ENCODE peak calls at places on chromosome 2, in five cellular contexts. One of them, this sample, is unnamed. For H3K36me3, the result is how much of the 10 kb centered on the place peaks cover.

GRCh38 chr2:16413257-16413656 is 252.4 kb downstream of the CYRIA start:
- DNase-seq in PC-3: no peak
- DNase-seq in Karpas-422: no peak
- DNase-seq in kidney: no peak
- DNase-seq in GM12878: no peak
- DNase-seq in this sample: no peak

GRCh38 chr2:46095821-46096220 is 201.4 kb upstream of the EPAS1 start:
- DNase-seq in GM12878: no peak
- DNase-seq in Karpas-422: no peak
- DNase-seq in kidney: no peak
- DNase-seq in PC-3: no peak
- DNase-seq in this sample: no peak

GRCh38 chr2:234172066-234172465 is 121.6 kb downstream of the SPP2 start:
- DNase-seq in Karpas-422: no peak
- DNase-seq in kidney: no peak
- DNase-seq in GM12878: no peak
- DNase-seq in PC-3: no peak
- DNase-seq in this sample: no peak

GRCh38 chr2:56534321-56534720 is 350.5 kb downstream of the CCDC85A start:
- DNase-seq in kidney: no peak
- DNase-seq in Karpas-422: no peak
- DNase-seq in GM12878: no peak
- DNase-seq in PC-3: no peak
- DNase-seq in this sample: no peak

GRCh38 chr2:202450785-202451184 is 74.7 kb downstream of the BMPR2 start:
- DNase-seq in kidney: no peak
- DNase-seq in PC-3: no peak
- DNase-seq in GM12878: no peak
- DNase-seq in Karpas-422: no peak
- DNase-seq in this sample: no peak

GRCh38 chr2:212237350-212238095 is 301.1 kb downstream of the ERBB4 start:
- DNase-seq in kidney: no peak
- DNase-seq in Karpas-422: no peak
- DNase-seq in GM12878: no peak
- DNase-seq in PC-3: no peak
- DNase-seq in this sample: no peak

GRCh38 chr2:9229470-9229820 is 22.8 kb downstream of the ASAP2 start:
- DNase-seq in Karpas-422: no peak
- DNase-seq in GM12878: no peak
- DNase-seq in kidney: peak
- DNase-seq in PC-3: no peak
- DNase-seq in this sample: no peak

GRCh38 chr2:226354434-226354833 is 445.2 kb downstream of the IRS1 start:
- DNase-seq in kidney: no peak
- DNase-seq in Karpas-422: no peak
- DNase-seq in PC-3: no peak
- DNase-seq in GM12878: no peak
- DNase-seq in this sample: no peak

GRCh38 chr2:1269812-1270211 is 143.5 kb upstream of the TPO start:
- DNase-seq in GM12878: no peak
- DNase-seq in kidney: no peak
- DNase-seq in Karpas-422: no peak
- DNase-seq in PC-3: no peak
- DNase-seq in this sample: no peak

GRCh38 chr2:219722276-219722883 is 95.0 kb downstream of the SLC4A3 start:
- DNase-seq in kidney: no peak
- DNase-seq in PC-3: peak
- DNase-seq in GM12878: no peak
- DNase-seq in Karpas-422: no peak
- DNase-seq in this sample: no peak

GRCh38 chr2:1694371-1695271 is 49.7 kb downstream of the PXDN start:
- DNase-seq in kidney: no peak
- DNase-seq in GM12878: no peak
- DNase-seq in PC-3: no peak
- DNase-seq in Karpas-422: no peak
- DNase-seq in this sample: no peak

GRCh38 chr2:173658946-173659371 is 304.3 kb downstream of the CDCA7 start:
- DNase-seq in kidney: no peak
- DNase-seq in PC-3: peak
- DNase-seq in GM12878: no peak
- DNase-seq in Karpas-422: no peak
- DNase-seq in this sample: no peak

DNA sequence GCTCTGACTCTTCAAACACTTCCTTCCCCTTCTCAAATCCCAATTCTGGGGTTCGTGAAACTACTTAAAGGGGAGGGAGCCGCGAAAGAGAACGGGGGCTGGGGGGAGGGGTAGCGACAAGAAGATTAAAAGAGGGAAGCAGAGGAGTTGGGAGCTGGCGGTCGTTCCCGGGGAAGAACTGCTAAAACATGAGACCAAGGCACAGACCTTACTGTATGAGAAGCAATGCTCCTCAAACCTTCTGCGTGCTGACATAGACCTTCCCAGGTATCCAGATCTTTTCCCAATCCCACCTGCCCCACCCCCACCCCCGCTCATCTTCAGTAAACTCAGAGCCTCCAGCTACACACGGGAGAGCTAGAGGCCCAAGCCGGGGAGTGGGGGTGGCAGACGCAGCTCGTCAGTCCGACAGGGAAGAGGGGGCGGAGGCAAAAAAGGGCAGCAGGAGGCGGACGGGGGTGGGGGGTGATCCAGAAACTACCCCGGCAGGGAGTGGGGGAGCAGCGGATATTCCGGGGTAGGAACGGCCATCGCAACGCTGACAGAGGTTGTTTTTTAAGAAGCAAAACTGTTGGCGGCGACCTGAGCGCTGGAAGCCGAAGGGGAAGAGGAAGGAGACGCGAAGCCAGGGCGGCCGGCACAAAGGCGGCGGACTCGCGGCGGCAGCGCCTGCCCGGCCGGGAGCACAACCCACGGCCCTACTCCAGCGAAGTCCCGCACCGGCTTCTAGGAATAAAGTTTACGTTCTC is 987 bp downstream of the BAZ2B start:
- DNase-seq in GM12878: peak
- DNase-seq in kidney: peak
- DNase-seq in Karpas-422: peak
- DNase-seq in PC-3: peak
- DNase-seq in this sample: peak
- H3K9ac ChIP-seq in GM12878: peak
- H3K9ac ChIP-seq in kidney: peak
- H3K9ac ChIP-seq in Karpas-422: peak
- H3K9ac ChIP-seq in PC-3: peak
- H3K9ac ChIP-seq in this sample: peak

DNA sequence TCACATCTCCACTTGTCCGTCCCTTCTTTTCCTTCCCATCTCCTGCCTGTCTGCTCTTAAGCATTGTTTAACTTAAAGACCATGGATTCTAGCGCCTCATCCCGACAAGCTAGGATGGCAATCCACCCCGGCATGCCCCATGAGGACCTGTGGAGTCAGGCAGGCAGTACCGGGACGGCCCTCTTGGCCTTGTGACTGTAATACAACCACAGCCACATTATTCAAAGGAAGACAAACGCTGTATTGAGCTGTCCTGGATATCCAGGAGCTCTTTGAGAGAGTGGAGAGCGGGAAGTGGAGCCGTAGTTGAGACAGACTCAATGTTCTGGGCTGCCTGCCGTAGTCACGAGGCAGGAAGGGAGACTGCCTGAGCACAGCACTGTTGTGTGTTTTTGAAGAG is 929.9 kb upstream of the CNTNAP5 start:
- DNase-seq in kidney: no peak
- DNase-seq in PC-3: no peak
- DNase-seq in GM12878: no peak
- DNase-seq in Karpas-422: no peak
- DNase-seq in this sample: no peak
- H3K36me3 ChIP-seq in kidney: under half
- H3K36me3 ChIP-seq in PC-3: under half
- H3K36me3 ChIP-seq in GM12878: under half
- H3K36me3 ChIP-seq in Karpas-422: under half
- H3K36me3 ChIP-seq in this sample: under half

DNA sequence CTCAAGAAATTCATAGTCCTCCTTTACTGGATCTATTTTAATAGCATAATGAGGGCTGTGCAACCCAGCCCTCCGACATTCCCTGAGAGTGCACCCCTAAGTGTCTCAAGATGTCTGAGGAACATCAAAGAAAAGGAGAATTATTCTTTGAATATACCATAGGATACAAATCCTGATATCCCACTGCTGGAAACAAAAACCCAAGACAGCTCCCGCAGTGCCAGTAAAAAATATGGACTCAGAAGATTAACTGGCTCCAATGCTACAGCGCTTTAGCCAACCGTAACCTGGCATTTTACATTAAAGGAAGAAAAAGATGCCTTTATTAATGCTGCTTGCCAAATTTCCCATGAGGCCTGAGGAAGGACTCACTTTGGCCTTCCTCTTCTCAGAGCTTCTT is 168.4 kb downstream of the TTC32 start:
- DNase-seq in GM12878: no peak
- DNase-seq in Karpas-422: no peak
- DNase-seq in PC-3: no peak
- DNase-seq in kidney: no peak
- DNase-seq in this sample: no peak
- H3K9ac ChIP-seq in GM12878: no peak
- H3K9ac ChIP-seq in Karpas-422: no peak
- H3K9ac ChIP-seq in PC-3: no peak
- H3K9ac ChIP-seq in kidney: no peak
- H3K9ac ChIP-seq in this sample: no peak

GRCh38 chr2:95292623-95293260 is 4.4 kb upstream of the KCNIP3 start:
- DNase-seq in Karpas-422: no peak
- DNase-seq in kidney: no peak
- DNase-seq in PC-3: peak
- DNase-seq in GM12878: no peak
- DNase-seq in this sample: no peak
- H3K36me3 ChIP-seq in Karpas-422: under half
- H3K36me3 ChIP-seq in kidney: under half
- H3K36me3 ChIP-seq in PC-3: under half
- H3K36me3 ChIP-seq in GM12878: under half
- H3K36me3 ChIP-seq in this sample: under half

GRCh38 chr2:230865766-230866703 is 1.3 kb downstream of the ITM2C start:
- DNase-seq in Karpas-422: no peak
- DNase-seq in GM12878: no peak
- DNase-seq in PC-3: peak
- DNase-seq in kidney: peak
- DNase-seq in this sample: no peak

GRCh38 chr2:230864605-230865323 is at the start of gene ITM2C:
- DNase-seq in GM12878: no peak
- DNase-seq in PC-3: peak
- DNase-seq in kidney: peak
- DNase-seq in Karpas-422: no peak
- DNase-seq in this sample: no peak

GRCh38 chr2:230868151-230868946 is 3.6 kb downstream of the ITM2C start:
- DNase-seq in GM12878: no peak
- DNase-seq in kidney: no peak
- DNase-seq in PC-3: no peak
- DNase-seq in Karpas-422: no peak
- DNase-seq in this sample: peak

GRCh38 chr2:230865324-230865765 is 603 bp downstream of the ITM2C start:
- DNase-seq in PC-3: no peak
- DNase-seq in Karpas-422: no peak
- DNase-seq in GM12878: no peak
- DNase-seq in kidney: no peak
- DNase-seq in this sample: no peak

DNA sequence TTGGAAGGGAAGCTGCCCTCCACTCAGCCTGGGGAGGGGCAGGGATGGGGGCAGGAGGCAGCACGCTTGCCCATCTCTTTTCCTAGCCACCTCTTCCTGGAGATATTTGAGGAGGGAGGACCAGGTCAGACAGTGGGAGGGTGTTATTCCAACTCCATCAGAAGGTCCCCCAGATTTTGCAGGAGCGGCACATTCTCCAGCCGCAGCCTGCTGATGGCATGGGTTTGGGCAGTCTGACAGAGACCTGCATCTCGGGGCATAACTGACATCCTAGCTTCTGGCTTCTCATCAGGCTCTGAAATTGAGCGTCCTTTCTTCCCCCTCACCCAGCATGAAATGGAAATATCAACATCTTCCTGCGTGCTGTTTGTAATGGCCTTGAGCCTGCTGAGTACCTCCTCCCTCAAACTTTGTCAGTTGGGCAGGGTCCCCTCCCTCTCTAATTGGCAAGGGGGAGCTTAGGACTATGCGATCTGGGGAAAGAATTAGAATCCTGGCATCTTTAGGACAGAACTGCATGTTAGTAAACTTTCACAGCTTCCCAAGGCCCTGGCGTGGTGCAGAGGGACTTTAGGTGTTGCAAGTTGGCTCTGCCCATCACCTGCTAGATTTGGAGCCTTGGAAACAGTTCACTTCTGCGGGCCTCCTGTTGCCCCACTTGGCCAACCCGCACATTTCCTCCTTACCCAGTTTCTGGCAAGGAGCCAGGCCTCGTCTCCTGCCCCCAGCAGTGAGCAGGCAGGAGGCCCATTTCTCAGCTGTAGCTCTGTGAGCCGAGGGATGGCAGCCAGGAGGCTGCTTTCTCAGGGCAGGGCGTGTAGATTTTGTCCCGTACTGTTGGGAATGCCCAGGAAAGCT is 2.2 kb downstream of the ITM2C start:
- DNase-seq in GM12878: no peak
- DNase-seq in Karpas-422: peak
- DNase-seq in kidney: no peak
- DNase-seq in PC-3: peak
- DNase-seq in this sample: no peak
- H3K9ac ChIP-seq in GM12878: no peak
- H3K9ac ChIP-seq in Karpas-422: no peak
- H3K9ac ChIP-seq in kidney: no peak
- H3K9ac ChIP-seq in PC-3: no peak
- H3K9ac ChIP-seq in this sample: no peak

GRCh38 chr2:217808326-217808725 is 194.5 kb downstream of the TNS1 start:
- DNase-seq in Karpas-422: no peak
- DNase-seq in kidney: no peak
- DNase-seq in PC-3: no peak
- DNase-seq in GM12878: no peak
- DNase-seq in this sample: no peak

GRCh38 chr2:217805679-217806479 is 196.9 kb downstream of the TNS1 start:
- DNase-seq in kidney: no peak
- DNase-seq in Karpas-422: no peak
- DNase-seq in GM12878: no peak
- DNase-seq in PC-3: no peak
- DNase-seq in this sample: no peak

GRCh38 chr2:217807753-217808152 is 195.0 kb downstream of the TNS1 start:
- DNase-seq in GM12878: no peak
- DNase-seq in kidney: peak
- DNase-seq in PC-3: no peak
- DNase-seq in Karpas-422: no peak
- DNase-seq in this sample: no peak

GRCh38 chr2:217806480-217806760 is 196.4 kb downstream of the TNS1 start:
- DNase-seq in PC-3: no peak
- DNase-seq in Karpas-422: no peak
- DNase-seq in GM12878: no peak
- DNase-seq in kidney: no peak
- DNase-seq in this sample: no peak

GRCh38 chr2:217807025-217807424 is 195.8 kb downstream of the TNS1 start:
- DNase-seq in kidney: no peak
- DNase-seq in PC-3: no peak
- DNase-seq in Karpas-422: no peak
- DNase-seq in GM12878: no peak
- DNase-seq in this sample: no peak
- H3K36me3 ChIP-seq in kidney: half or more
- H3K36me3 ChIP-seq in PC-3: under half
- H3K36me3 ChIP-seq in Karpas-422: under half
- H3K36me3 ChIP-seq in GM12878: under half
- H3K36me3 ChIP-seq in this sample: half or more